ENCODE peak calls at places on chromosomes 1 and 21, in eight cellular contexts. One of them, this sample, is unnamed.

GRCh38 chr1:202711949-202712635 is 1.8 kb upstream of the SYT2 start:
- DNase-seq in H54: no peak
- DNase-seq in cardiac fibroblast: no peak
- DNase-seq in activated T-helper 9 cell treated with anti-CD3 and anti-CD28 coated beads, Interleukin-2, amount 50 U/mL, for 16 hours: no peak
- DNase-seq in activated T-cell treated with anti-CD3 and anti-CD28 coated beads for 1 hour: no peak
- DNase-seq in cerebellar cortex: no peak
- DNase-seq in stimulated activated CD8-positive, alpha-beta memory T cell treated with anti-CD3 and anti-CD28 coated beads, Interleukin-2, amount 100 ng/mL, for 48 hours: no peak
- DNase-seq in NCI-H1930: no peak
- DNase-seq in this sample: no peak

GRCh38 chr1:21251773-21252471 is 38.3 kb downstream of the ECE1 start:
- DNase-seq in H54: peak
- DNase-seq in cardiac fibroblast: peak
- DNase-seq in activated T-helper 9 cell treated with anti-CD3 and anti-CD28 coated beads, Interleukin-2, amount 50 U/mL, for 16 hours: no peak
- DNase-seq in activated T-cell treated with anti-CD3 and anti-CD28 coated beads for 1 hour: no peak
- DNase-seq in cerebellar cortex: no peak
- DNase-seq in stimulated activated CD8-positive, alpha-beta memory T cell treated with anti-CD3 and anti-CD28 coated beads, Interleukin-2, amount 100 ng/mL, for 48 hours: no peak
- DNase-seq in NCI-H1930: no peak
- DNase-seq in this sample: no peak

GRCh38 chr1:35857830-35858229 is 25.2 kb upstream of the AGO1 start:
- DNase-seq in H54: no peak
- DNase-seq in cardiac fibroblast: peak
- DNase-seq in activated T-helper 9 cell treated with anti-CD3 and anti-CD28 coated beads, Interleukin-2, amount 50 U/mL, for 16 hours: no peak
- DNase-seq in activated T-cell treated with anti-CD3 and anti-CD28 coated beads for 1 hour: no peak
- DNase-seq in cerebellar cortex: peak
- DNase-seq in stimulated activated CD8-positive, alpha-beta memory T cell treated with anti-CD3 and anti-CD28 coated beads, Interleukin-2, amount 100 ng/mL, for 48 hours: no peak
- DNase-seq in NCI-H1930: no peak
- DNase-seq in this sample: no peak

GRCh38 chr21:42308161-42308913 is 6.9 kb downstream of the TFF3 start:
- DNase-seq in H54: no peak
- DNase-seq in cardiac fibroblast: no peak
- DNase-seq in activated T-helper 9 cell treated with anti-CD3 and anti-CD28 coated beads, Interleukin-2, amount 50 U/mL, for 16 hours: no peak
- DNase-seq in activated T-cell treated with anti-CD3 and anti-CD28 coated beads for 1 hour: no peak
- DNase-seq in cerebellar cortex: no peak
- DNase-seq in stimulated activated CD8-positive, alpha-beta memory T cell treated with anti-CD3 and anti-CD28 coated beads, Interleukin-2, amount 100 ng/mL, for 48 hours: no peak
- DNase-seq in NCI-H1930: no peak
- DNase-seq in this sample: no peak

GRCh38 chr1:11178021-11179015 is 10.8 kb upstream of the ANGPTL7 start:
- DNase-seq in H54: no peak
- DNase-seq in cardiac fibroblast: no peak
- DNase-seq in activated T-helper 9 cell treated with anti-CD3 and anti-CD28 coated beads, Interleukin-2, amount 50 U/mL, for 16 hours: no peak
- DNase-seq in activated T-cell treated with anti-CD3 and anti-CD28 coated beads for 1 hour: no peak
- DNase-seq in cerebellar cortex: peak
- DNase-seq in stimulated activated CD8-positive, alpha-beta memory T cell treated with anti-CD3 and anti-CD28 coated beads, Interleukin-2, amount 100 ng/mL, for 48 hours: no peak
- DNase-seq in NCI-H1930: no peak
- DNase-seq in this sample: no peak

GRCh38 chr21:36769051-36769867 is 70.3 kb downstream of the SIM2 start:
- DNase-seq in H54: no peak
- DNase-seq in cardiac fibroblast: no peak
- DNase-seq in activated T-helper 9 cell treated with anti-CD3 and anti-CD28 coated beads, Interleukin-2, amount 50 U/mL, for 16 hours: no peak
- DNase-seq in activated T-cell treated with anti-CD3 and anti-CD28 coated beads for 1 hour: no peak
- DNase-seq in cerebellar cortex: peak
- DNase-seq in stimulated activated CD8-positive, alpha-beta memory T cell treated with anti-CD3 and anti-CD28 coated beads, Interleukin-2, amount 100 ng/mL, for 48 hours: no peak
- DNase-seq in NCI-H1930: no peak
- DNase-seq in this sample: no peak

GRCh38 chr1:24925963-24926362 is 4.1 kb downstream of the RUNX3 start:
- DNase-seq in H54: no peak
- DNase-seq in cardiac fibroblast: no peak
- DNase-seq in activated T-helper 9 cell treated with anti-CD3 and anti-CD28 coated beads, Interleukin-2, amount 50 U/mL, for 16 hours: no peak
- DNase-seq in activated T-cell treated with anti-CD3 and anti-CD28 coated beads for 1 hour: no peak
- DNase-seq in cerebellar cortex: no peak
- DNase-seq in stimulated activated CD8-positive, alpha-beta memory T cell treated with anti-CD3 and anti-CD28 coated beads, Interleukin-2, amount 100 ng/mL, for 48 hours: no peak
- DNase-seq in NCI-H1930: no peak
- DNase-seq in this sample: no peak

GRCh38 chr1:1758059-1758621 is 20.1 kb downstream of the NADK start:
- DNase-seq in H54: no peak
- DNase-seq in cardiac fibroblast: no peak
- DNase-seq in activated T-helper 9 cell treated with anti-CD3 and anti-CD28 coated beads, Interleukin-2, amount 50 U/mL, for 16 hours: no peak
- DNase-seq in activated T-cell treated with anti-CD3 and anti-CD28 coated beads for 1 hour: no peak
- DNase-seq in cerebellar cortex: no peak
- DNase-seq in stimulated activated CD8-positive, alpha-beta memory T cell treated with anti-CD3 and anti-CD28 coated beads, Interleukin-2, amount 100 ng/mL, for 48 hours: no peak
- DNase-seq in NCI-H1930: no peak
- DNase-seq in this sample: no peak

GRCh38 chr21:37917612-37918011 is 1.4 kb upstream of the KCNJ6 start:
- DNase-seq in H54: no peak
- DNase-seq in cardiac fibroblast: peak
- DNase-seq in activated T-helper 9 cell treated with anti-CD3 and anti-CD28 coated beads, Interleukin-2, amount 50 U/mL, for 16 hours: no peak
- DNase-seq in activated T-cell treated with anti-CD3 and anti-CD28 coated beads for 1 hour: no peak
- DNase-seq in cerebellar cortex: peak
- DNase-seq in stimulated activated CD8-positive, alpha-beta memory T cell treated with anti-CD3 and anti-CD28 coated beads, Interleukin-2, amount 100 ng/mL, for 48 hours: no peak
- DNase-seq in NCI-H1930: no peak
- DNase-seq in this sample: no peak

GRCh38 chr1:112618114-112618720 is 724 bp downstream of the ST7L start:
- DNase-seq in H54: no peak
- DNase-seq in cardiac fibroblast: peak
- DNase-seq in activated T-helper 9 cell treated with anti-CD3 and anti-CD28 coated beads, Interleukin-2, amount 50 U/mL, for 16 hours: no peak
- DNase-seq in activated T-cell treated with anti-CD3 and anti-CD28 coated beads for 1 hour: no peak
- DNase-seq in cerebellar cortex: peak
- DNase-seq in stimulated activated CD8-positive, alpha-beta memory T cell treated with anti-CD3 and anti-CD28 coated beads, Interleukin-2, amount 100 ng/mL, for 48 hours: no peak
- DNase-seq in NCI-H1930: no peak
- DNase-seq in this sample: no peak